ENCODE peak calls at places on chromosomes 12 and 14, in six cellular contexts. M, G, L, V, S and B are unnamed samples.

GRCh38 chr14:96567289-96567899 is 65.2 kb downstream of the PAPOLA start:
- DNase-seq in M (no peak), G (no peak), L (no peak), V (no peak), S (peak; percentile 24), B (peak; percentile 52)

GRCh38 chr14:64409509-64409908 is 21.4 kb downstream of the MTHFD1 start:
- DNase-seq in M (no peak), G (no peak), L (no peak), V (peak; percentile 19), S (no peak), B (no peak)

GRCh38 chr14:104277416-104278213 is 139.2 kb downstream of the KIF26A start:
- DNase-seq in M (no peak), G (peak; percentile 11), L (peak; percentile 30), V (no peak), S (no peak), B (no peak)

GRCh38 chr14:56065621-56066295 is 52.5 kb upstream of the PELI2 start:
- DNase-seq in M (no peak), G (no peak), L (no peak), V (no peak), S (no peak), B (no peak)

GRCh38 chr14:68886109-68886434 is 93.0 kb downstream of the ACTN1 start:
- DNase-seq in M (no peak), G (no peak), L (no peak), V (no peak), S (no peak), B (no peak)

GRCh38 chr12:128042825-128043224 is 224.1 kb upstream of the TMEM132C start:
- DNase-seq in M (no peak), G (no peak), L (no peak), V (no peak), S (no peak), B (no peak)

GRCh38 chr12:132496270-132496669 is 6.3 kb downstream of the FBRSL1 start:
- DNase-seq in M (no peak), G (no peak), L (no peak), V (no peak), S (no peak), B (no peak)

GRCh38 chr12:7832059-7832696 is 40.5 kb downstream of the SLC2A14 start:
- DNase-seq in M (peak; percentile 12), G (no peak), L (no peak), V (peak; percentile 1), S (peak; percentile 44), B (peak; percentile 78)

GRCh38 chr12:77751939-77752338 is 78.8 kb upstream of the NAV3 start:
- DNase-seq in M (no peak), G (no peak), L (no peak), V (no peak), S (no peak), B (no peak)

GRCh38 chr14:95408731-95409471 is 89.2 kb upstream of the CLMN start:
- DNase-seq in M (no peak), G (no peak), L (no peak), V (no peak), S (no peak), B (no peak)